ENCODE peak calls at places on chromosomes 13 and 19, in six cellular contexts. K is PC-3, C is head of caudate nucleus, J is H54, W is stromal cell of bone marrow, L is A172. A is an unnamed sample.

GRCh38 chr13:60431108-60431700 is 34.2 kb downstream of the TDRD3 start:
- DNase-seq in K (peak), C (no peak), J (peak), W (peak), L (peak), A (peak)

GRCh38 chr19:51712461-51713081 is 11.2 kb downstream of the HAS1 start:
- DNase-seq in K (peak), C (peak), J (peak), W (no peak), L (no peak), A (peak)

GRCh38 chr19:10915511-10916091 is 12.8 kb downstream of the YIPF2 start:
- DNase-seq in K (peak), C (no peak), J (peak), W (peak), L (peak), A (peak)

GRCh38 chr13:30151398-30151797 is 156.0 kb downstream of the KATNAL1 start:
- DNase-seq in K (no peak), C (no peak), J (no peak), W (no peak), L (no peak), A (no peak)

GRCh38 chr19:39099341-39099740 is 15.2 kb downstream of the ACP7 start:
- DNase-seq in K (no peak), C (no peak), J (no peak), W (no peak), L (no peak), A (no peak)

GRCh38 chr13:111518161-111518791 is 197.8 kb downstream of the TEX29 start:
- DNase-seq in K (no peak), C (no peak), J (no peak), W (no peak), L (no peak), A (no peak)

GRCh38 chr19:29939628-29940027 is 2.4 kb upstream of the URI1 start:
- DNase-seq in K (no peak), C (no peak), J (no peak), W (no peak), L (no peak), A (no peak)

GRCh38 chr13:85772379-85772778 is 26.8 kb downstream of the SLITRK6 start:
- DNase-seq in K (peak), C (no peak), J (no peak), W (peak), L (peak), A (peak)

GRCh38 chr13:106232680-106233079 is 302.8 kb downstream of the EFNB2 start:
- DNase-seq in K (no peak), C (no peak), J (no peak), W (no peak), L (no peak), A (no peak)

GRCh38 chr13:22848539-22849052 is 332.2 kb upstream of the SGCG start:
- DNase-seq in K (no peak), C (no peak), J (no peak), W (no peak), L (no peak), A (no peak)

GRCh38 chr19:45352914-45353796 is 12.6 kb downstream of the KLC3 start:
- DNase-seq in K (no peak), C (no peak), J (no peak), W (no peak), L (no peak), A (no peak)

GRCh38 chr19:3132971-3133792 is 2.7 kb upstream of the GNA15 start:
- DNase-seq in K (no peak), C (no peak), J (peak), W (no peak), L (peak), A (no peak)

GRCh38 chr13:21310220-21310619 is 133.8 kb downstream of the MRPL57 start:
- DNase-seq in K (peak), C (no peak), J (no peak), W (no peak), L (no peak), A (peak)

GRCh38 chr19:17794731-17795494 is at the start of gene B3GNT3:
- DNase-seq in K (peak), C (no peak), J (no peak), W (no peak), L (no peak), A (peak)

GRCh38 chr19:32526895-32527294 is 54.1 kb upstream of the PDCD5 start:
- DNase-seq in K (no peak), C (no peak), J (no peak), W (no peak), L (no peak), A (no peak)

GRCh38 chr13:48773531-48774275 is 120.0 kb downstream of the CYSLTR2 start:
- DNase-seq in K (no peak), C (no peak), J (no peak), W (no peak), L (no peak), A (peak)

GRCh38 chr19:4694211-4694987 is 24.3 kb upstream of the MYDGF start:
- DNase-seq in K (peak), C (peak), J (peak), W (peak), L (peak), A (peak)

GRCh38 chr19:15488489-15489226 is 9.4 kb upstream of the PGLYRP2 start:
- DNase-seq in K (no peak), C (no peak), J (no peak), W (no peak), L (no peak), A (no peak)

GRCh38 chr13:34914416-34914815 is 27.7 kb upstream of the NBEA start:
- DNase-seq in K (no peak), C (no peak), J (no peak), W (no peak), L (no peak), A (no peak)

GRCh38 chr19:13619203-13619632 is 112.9 kb upstream of the CACNA1A start:
- DNase-seq in K (no peak), C (no peak), J (no peak), W (no peak), L (no peak), A (no peak)

GRCh38 chr13:28606466-28606865 is 52.5 kb upstream of the POMP start:
- DNase-seq in K (no peak), C (no peak), J (no peak), W (no peak), L (no peak), A (no peak)

GRCh38 chr19:3771033-3771905 is 759 bp downstream of the RAX2 start:
- DNase-seq in K (no peak), C (no peak), J (no peak), W (no peak), L (no peak), A (no peak)

GRCh38 chr13:32638739-32639138 is 52.5 kb downstream of the PDS5B start:
- DNase-seq in K (no peak), C (no peak), J (no peak), W (no peak), L (no peak), A (no peak)

GRCh38 chr19:14135355-14135754 is 1.0 kb downstream of the ASF1B start:
- DNase-seq in K (no peak), C (no peak), J (no peak), W (no peak), L (no peak), A (no peak)

GRCh38 chr13:30796833-30797601 is 61.7 kb downstream of the ALOX5AP start:
- DNase-seq in K (peak), C (no peak), J (no peak), W (no peak), L (no peak), A (no peak)

GRCh38 chr13:76600086-76600485 is 286.1 kb downstream of the KCTD12 start:
- DNase-seq in K (no peak), C (no peak), J (no peak), W (no peak), L (no peak), A (peak)

GRCh38 chr19:42126565-42126964 is 5.7 kb downstream of the POU2F2 start:
- DNase-seq in K (no peak), C (no peak), J (no peak), W (no peak), L (no peak), A (no peak)

GRCh38 chr19:49059056-49059455 is 1.5 kb upstream of the CGB7 start:
- DNase-seq in K (no peak), C (no peak), J (no peak), W (no peak), L (no peak), A (no peak)

GRCh38 chr13:91042870-91043269 is 304.6 kb upstream of the MIR17HG start:
- DNase-seq in K (no peak), C (no peak), J (no peak), W (no peak), L (no peak), A (no peak)

GRCh38 chr19:46746281-46746965 is at the start of gene STRN4:
- DNase-seq in K (peak), C (peak), J (peak), W (no peak), L (no peak), A (peak)